ENCODE peak calls at places on chromosome 10, in four cellular contexts. One of them, this sample, is unnamed.

GRCh38 chr10:79438021-79438698 is 7.3 kb downstream of the ZCCHC24 start:
- DNase-seq in HEK293T: no peak
- DNase-seq in HepG2: no peak
- DNase-seq in GM12878: no peak
- DNase-seq in this sample: no peak

GRCh38 chr10:61350068-61350467 is 103.1 kb downstream of the TMEM26 start:
- DNase-seq in HepG2: no peak
- DNase-seq in HEK293T: no peak
- DNase-seq in GM12878: no peak
- DNase-seq in this sample: no peak

GRCh38 chr10:36534471-36535002 is 590.9 kb upstream of the ANKRD30A start:
- DNase-seq in HepG2: no peak
- DNase-seq in HEK293T: no peak
- DNase-seq in GM12878: no peak
- DNase-seq in this sample: no peak

GRCh38 chr10:6647811-6648526 is 67.9 kb upstream of the PRKCQ start:
- DNase-seq in HEK293T: peak; percentile 73
- DNase-seq in GM12878: no peak
- DNase-seq in HepG2: peak; percentile 36
- DNase-seq in this sample: peak; percentile 75

GRCh38 chr10:10056958-10057357 is 960.7 kb upstream of the CELF2 start:
- DNase-seq in HepG2: no peak
- DNase-seq in GM12878: no peak
- DNase-seq in HEK293T: peak; percentile 9
- DNase-seq in this sample: no peak

GRCh38 chr10:3749597-3750351 is 35.2 kb downstream of the KLF6 start:
- DNase-seq in HEK293T: peak; percentile 13
- DNase-seq in HepG2: peak; percentile 31
- DNase-seq in GM12878: no peak
- DNase-seq in this sample: no peak

GRCh38 chr10:4246881-4247358 is 461.9 kb upstream of the KLF6 start:
- DNase-seq in HepG2: no peak
- DNase-seq in GM12878: no peak
- DNase-seq in HEK293T: no peak
- DNase-seq in this sample: no peak

GRCh38 chr10:35784751-35785150 is 142.7 kb upstream of the FZD8 start:
- DNase-seq in HEK293T: no peak
- DNase-seq in HepG2: no peak
- DNase-seq in GM12878: no peak
- DNase-seq in this sample: no peak

GRCh38 chr10:116403740-116404250 is 23.9 kb upstream of the PNLIPRP3 start:
- DNase-seq in GM12878: no peak
- DNase-seq in HepG2: no peak
- DNase-seq in HEK293T: no peak
- DNase-seq in this sample: no peak

GRCh38 chr10:110239892-110240291 is 32.5 kb downstream of the MXI1 start:
- DNase-seq in HepG2: no peak
- DNase-seq in HEK293T: no peak
- DNase-seq in GM12878: no peak
- DNase-seq in this sample: no peak

DNA sequence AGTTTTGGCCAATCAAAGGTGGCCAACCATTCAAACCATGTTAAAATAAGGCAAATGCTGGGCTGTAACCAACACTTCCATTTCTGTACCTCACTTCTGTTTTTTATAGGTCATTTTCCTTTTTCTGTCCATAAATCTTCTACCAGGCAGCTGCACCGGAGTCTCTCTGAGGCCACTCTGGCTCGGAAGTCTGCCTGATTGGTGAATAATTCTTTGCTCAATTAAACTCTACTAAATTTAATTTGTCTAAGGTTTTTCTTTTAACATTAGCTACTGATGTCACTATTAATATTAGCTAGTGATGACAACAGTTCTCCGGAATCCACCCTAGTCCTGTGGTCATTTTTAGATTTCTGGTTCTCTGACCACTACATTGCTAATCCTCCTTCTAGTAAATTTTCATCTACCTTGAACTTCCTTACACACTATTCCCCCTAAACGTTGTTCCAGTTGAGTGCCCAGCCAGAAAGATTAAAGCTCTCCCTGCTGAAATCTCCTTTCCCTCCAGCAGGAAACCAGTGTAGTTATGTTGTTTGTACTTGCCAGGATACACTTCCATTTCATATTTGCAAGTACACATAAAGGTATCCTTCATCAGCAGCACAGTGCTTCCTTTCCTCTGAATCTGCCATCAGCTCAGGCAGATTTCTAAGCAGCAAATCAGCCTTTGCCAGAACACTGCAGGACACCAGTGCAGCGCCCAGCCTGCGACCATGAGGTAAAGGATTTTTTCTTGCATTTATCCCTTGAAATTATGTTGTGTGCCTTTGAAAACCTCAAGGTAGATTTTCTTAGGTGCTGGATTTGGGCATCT is 18.5 kb upstream of the IFIT2 start:
- DNase-seq in HepG2: no peak
- DNase-seq in GM12878: no peak
- DNase-seq in HEK293T: no peak
- DNase-seq in this sample: no peak
- TF ChIP-seq TARDBP in HepG2: no peak
- TF ChIP-seq TARDBP in GM12878: no peak
- TF ChIP-seq TARDBP in HEK293T: no peak
- TF ChIP-seq TARDBP in this sample: no peak

DNA sequence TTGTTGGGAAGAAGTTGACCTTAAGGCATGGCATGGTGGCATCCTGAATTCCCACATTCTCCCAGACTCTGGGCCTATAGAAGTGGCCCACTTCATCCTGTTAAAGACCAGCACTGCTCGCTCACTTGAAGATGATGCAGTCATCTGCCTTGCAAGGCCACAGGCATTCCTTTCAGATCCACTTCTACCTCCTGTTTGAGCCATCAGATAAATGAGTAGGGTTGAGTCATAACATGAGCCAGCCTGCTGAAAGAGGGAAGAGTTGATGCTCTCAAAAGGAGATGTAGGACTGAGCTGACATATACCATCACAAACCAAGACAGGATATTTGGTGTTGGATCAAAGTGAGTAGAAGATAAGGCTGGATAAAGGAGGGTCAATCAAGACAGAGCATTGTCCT is 1.5 kb upstream of the EBLN1 start:
- DNase-seq in HEK293T: no peak
- DNase-seq in GM12878: no peak
- DNase-seq in HepG2: no peak
- DNase-seq in this sample: peak; percentile 67
- TF ChIP-seq TARDBP in HEK293T: no peak
- TF ChIP-seq TARDBP in GM12878: no peak
- TF ChIP-seq TARDBP in HepG2: no peak
- TF ChIP-seq TARDBP in this sample: no peak

DNA sequence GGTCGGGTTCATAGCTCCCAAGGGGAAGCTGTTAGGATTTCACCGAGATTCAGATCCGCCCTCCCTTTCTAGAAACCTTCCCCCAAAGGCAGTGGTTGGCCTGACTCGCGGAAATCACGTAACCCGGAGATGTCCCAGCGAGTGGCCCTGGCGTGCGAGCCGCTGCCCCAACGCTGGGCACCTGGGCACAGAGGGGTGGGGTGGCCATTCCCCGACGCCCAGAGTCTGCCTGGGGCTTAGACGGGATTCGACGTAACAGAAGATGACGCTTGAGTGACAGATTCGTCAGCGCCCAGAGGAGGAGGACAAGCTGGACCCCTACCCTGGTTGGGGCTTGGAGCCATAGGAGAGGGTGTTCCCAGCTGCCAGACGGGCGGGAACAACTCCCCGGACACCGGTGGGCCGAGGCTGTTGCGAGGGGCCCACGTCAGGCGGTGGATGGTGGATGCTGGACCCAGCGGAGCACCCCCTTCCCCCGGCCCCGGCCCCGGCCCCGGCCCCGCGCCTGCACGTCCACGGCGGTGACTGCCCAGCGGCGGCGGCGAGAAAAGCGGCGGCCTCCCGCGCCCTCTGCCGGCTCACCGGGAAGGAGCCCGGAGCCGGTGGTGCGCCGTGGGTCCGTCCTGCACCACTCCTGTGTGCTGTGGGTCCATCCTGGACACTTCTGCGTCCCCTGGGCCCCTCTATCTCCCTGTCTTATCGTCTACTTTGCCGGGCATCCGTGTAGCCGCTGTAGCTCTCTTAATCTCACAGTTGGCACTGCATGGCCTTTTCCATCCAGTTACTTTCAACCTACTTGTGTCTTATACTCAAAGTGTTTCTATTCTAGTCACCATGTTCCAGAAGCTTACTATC is 35.4 kb upstream of the KNDC1 start:
- DNase-seq in GM12878: no peak
- DNase-seq in HEK293T: peak; percentile 82
- DNase-seq in HepG2: no peak
- DNase-seq in this sample: peak; percentile 52
- TF ChIP-seq TARDBP in GM12878: no peak
- TF ChIP-seq TARDBP in HEK293T: no peak
- TF ChIP-seq TARDBP in HepG2: no peak
- TF ChIP-seq TARDBP in this sample: no peak

GRCh38 chr10:34413214-34413613 is 401.9 kb downstream of the PARD3 start:
- DNase-seq in GM12878: no peak
- DNase-seq in HEK293T: no peak
- DNase-seq in HepG2: no peak
- DNase-seq in this sample: no peak
- TF ChIP-seq TARDBP in GM12878: no peak
- TF ChIP-seq TARDBP in HEK293T: no peak
- TF ChIP-seq TARDBP in HepG2: no peak
- TF ChIP-seq TARDBP in this sample: no peak

GRCh38 chr10:7832060-7832459 is 13.8 kb downstream of the TAF3 start:
- DNase-seq in HepG2: no peak
- DNase-seq in HEK293T: no peak
- DNase-seq in GM12878: no peak
- DNase-seq in this sample: no peak

GRCh38 chr10:7829289-7829834 is 11.1 kb downstream of the TAF3 start:
- DNase-seq in HepG2: no peak
- DNase-seq in HEK293T: no peak
- DNase-seq in GM12878: no peak
- DNase-seq in this sample: no peak

GRCh38 chr10:7824251-7824650 is 5.9 kb downstream of the TAF3 start:
- DNase-seq in HEK293T: no peak
- DNase-seq in HepG2: no peak
- DNase-seq in GM12878: no peak
- DNase-seq in this sample: no peak

DNA sequence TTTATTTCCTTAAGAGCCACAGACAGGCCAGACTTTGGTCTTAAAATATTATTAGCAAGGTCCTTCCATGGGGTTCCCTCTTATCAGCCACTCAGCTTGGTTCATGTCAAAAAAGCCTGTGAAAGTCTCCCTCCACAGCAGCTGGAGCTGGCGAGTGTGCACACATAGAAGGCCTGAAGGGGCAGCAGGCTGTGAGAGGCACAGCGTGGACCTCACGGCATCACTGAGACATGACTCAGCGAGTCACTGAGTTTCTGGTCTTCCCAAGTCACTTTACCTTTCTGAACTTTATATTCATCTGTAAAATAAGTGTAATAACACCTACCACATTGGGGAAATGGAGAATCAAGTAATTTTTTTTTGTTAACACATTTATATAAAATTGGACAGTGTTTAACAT is 8.7 kb downstream of the TAF3 start:
- DNase-seq in HepG2: no peak
- DNase-seq in HEK293T: peak; percentile 21
- DNase-seq in GM12878: no peak
- DNase-seq in this sample: no peak
- TF ChIP-seq TARDBP in HepG2: no peak
- TF ChIP-seq TARDBP in HEK293T: no peak
- TF ChIP-seq TARDBP in GM12878: no peak
- TF ChIP-seq TARDBP in this sample: no peak

GRCh38 chr10:63116452-63117072 is 16.6 kb upstream of the NRBF2 start:
- DNase-seq in HepG2: no peak
- DNase-seq in GM12878: no peak
- DNase-seq in HEK293T: no peak
- DNase-seq in this sample: no peak

GRCh38 chr10:63110940-63111339 is 22.2 kb upstream of the NRBF2 start:
- DNase-seq in HEK293T: no peak
- DNase-seq in HepG2: no peak
- DNase-seq in GM12878: no peak
- DNase-seq in this sample: peak; percentile 17

GRCh38 chr10:63114031-63114814 is 18.9 kb upstream of the NRBF2 start:
- DNase-seq in HepG2: peak; percentile 72
- DNase-seq in HEK293T: no peak
- DNase-seq in GM12878: no peak
- DNase-seq in this sample: no peak

GRCh38 chr10:63120554-63120953 is 12.6 kb upstream of the NRBF2 start:
- DNase-seq in HepG2: no peak
- DNase-seq in GM12878: no peak
- DNase-seq in HEK293T: no peak
- DNase-seq in this sample: no peak

GRCh38 chr10:63115732-63116383 is 17.3 kb upstream of the NRBF2 start:
- DNase-seq in HepG2: peak; percentile 67
- DNase-seq in HEK293T: no peak
- DNase-seq in GM12878: no peak
- DNase-seq in this sample: peak; percentile 66
- TF ChIP-seq TARDBP in HepG2: no peak
- TF ChIP-seq TARDBP in HEK293T: no peak
- TF ChIP-seq TARDBP in GM12878: no peak
- TF ChIP-seq TARDBP in this sample: no peak

DNA sequence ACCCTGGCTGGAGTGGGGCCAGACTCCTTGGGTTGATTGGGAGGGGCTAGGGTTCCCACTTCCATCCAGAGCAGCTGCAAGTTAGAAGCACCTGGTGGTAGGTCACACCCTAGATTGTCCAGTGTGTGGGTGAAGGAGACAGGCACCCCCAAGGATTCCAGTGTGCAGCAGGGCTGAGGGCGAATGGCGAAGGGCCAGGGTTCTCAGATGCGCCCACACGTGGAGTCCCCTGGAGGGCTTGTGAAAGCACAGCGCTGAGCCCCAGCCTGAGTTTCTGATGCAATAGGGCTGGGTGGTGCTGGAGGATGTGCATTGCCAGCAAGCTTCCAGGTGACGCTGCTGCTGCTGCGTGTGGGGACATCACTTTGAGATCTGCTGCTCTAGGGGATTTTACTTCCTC is 25.4 kb downstream of the TBATA start:
- DNase-seq in HepG2: no peak
- DNase-seq in GM12878: no peak
- DNase-seq in HEK293T: no peak
- DNase-seq in this sample: no peak
- TF ChIP-seq TARDBP in HepG2: no peak
- TF ChIP-seq TARDBP in GM12878: no peak
- TF ChIP-seq TARDBP in HEK293T: no peak
- TF ChIP-seq TARDBP in this sample: no peak

DNA sequence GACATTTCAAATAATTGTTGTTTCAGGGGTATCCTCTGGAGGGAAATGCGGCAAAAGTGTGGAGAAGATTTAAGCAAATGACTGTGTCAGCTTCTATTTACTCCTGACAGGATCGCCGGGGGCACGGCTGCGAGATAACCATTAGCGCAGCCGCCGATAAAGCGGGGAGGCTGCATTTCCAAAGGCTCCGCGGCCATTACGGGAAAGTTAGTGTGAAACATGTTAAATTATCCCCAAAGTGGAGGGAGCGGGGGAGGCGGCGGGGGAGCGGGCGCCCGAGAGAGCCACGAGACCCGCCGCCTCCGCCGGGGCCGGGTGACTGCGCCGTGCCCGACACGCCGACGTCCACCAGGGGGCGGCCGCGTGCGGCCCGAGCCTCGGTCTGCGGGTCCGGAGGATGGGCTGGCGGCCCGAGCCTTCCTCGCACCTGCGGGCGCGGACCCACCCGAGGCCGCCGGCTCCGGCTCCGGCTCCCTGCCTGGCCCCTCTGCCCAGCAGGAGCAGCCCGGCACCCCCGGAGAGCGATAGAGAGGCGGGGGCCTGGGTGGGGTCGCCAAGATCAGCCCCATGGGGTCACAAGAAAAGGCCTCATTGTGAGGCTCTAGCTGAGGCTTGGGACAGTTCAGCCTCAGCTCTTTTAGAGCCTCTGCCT is 74.4 kb upstream of the PAX2 start:
- DNase-seq in HepG2: no peak
- DNase-seq in GM12878: no peak
- DNase-seq in HEK293T: peak; percentile 89
- DNase-seq in this sample: peak; percentile 80
- TF ChIP-seq TARDBP in HepG2: no peak
- TF ChIP-seq TARDBP in GM12878: no peak
- TF ChIP-seq TARDBP in HEK293T: no peak
- TF ChIP-seq TARDBP in this sample: no peak